ENCODE peak calls at places on chromosome 21, in six cellular contexts. F is lower leg skin, D is cardiac fibroblast, X is HCT116, C is tibial artery, Z is IMR-90. A is an unnamed sample.

GRCh38 chr21:24716306-24716918 is 890.9 kb downstream of the MRPL39 start:
- DNase-seq in F (no peak), C (no peak), Z (no peak), D (peak; percentile 3), X (no peak), A (no peak)

GRCh38 chr21:20971296-20971921 is 26.8 kb upstream of the NCAM2 start:
- DNase-seq in Z (peak; percentile 60), F (peak; percentile 18), X (no peak), C (no peak), D (peak; percentile 71), A (peak; percentile 40)

GRCh38 chr21:33751120-33751519 is 108.8 kb downstream of the ITSN1 start:
- DNase-seq in C (no peak), Z (peak; percentile 19), F (no peak), X (no peak), D (peak; percentile 63), A (peak; percentile 24)

GRCh38 chr21:27580276-27580675 is 613.4 kb upstream of the ADAMTS5 start:
- DNase-seq in C (no peak), D (peak; percentile 68), F (no peak), Z (peak; percentile 66), X (no peak), A (peak; percentile 67)

GRCh38 chr21:45562965-45563364 is 20.7 kb upstream of the SLC19A1 start:
- DNase-seq in F (no peak), D (no peak), X (no peak), C (no peak), Z (peak; percentile 25), A (peak; percentile 45)

GRCh38 chr21:14949603-14950002 is 115.2 kb downstream of the NRIP1 start:
- DNase-seq in D (no peak), F (no peak), Z (no peak), X (no peak), C (no peak), A (no peak)

GRCh38 chr21:26388731-26389231 is 184.3 kb downstream of the CYYR1 start:
- DNase-seq in F (no peak), D (peak; percentile 90), X (no peak), Z (peak; percentile 38), C (no peak), A (peak; percentile 66)

GRCh38 chr21:14815001-14815400 is 249.8 kb downstream of the NRIP1 start:
- DNase-seq in C (no peak), F (no peak), Z (no peak), D (no peak), X (no peak), A (no peak)

GRCh38 chr21:45059121-45059520 is 15.3 kb upstream of the ADARB1 start:
- DNase-seq in C (no peak), F (no peak), Z (no peak), D (no peak), X (no peak), A (no peak)

GRCh38 chr21:40793057-40793456 is 53.9 kb downstream of the DSCAM start:
- DNase-seq in F (no peak), D (no peak), X (no peak), Z (peak; percentile 10), C (no peak), A (peak; percentile 38)

GRCh38 chr21:45161039-45161945 is 86.9 kb downstream of the ADARB1 start:
- DNase-seq in F (no peak), C (no peak), X (no peak), D (no peak), Z (no peak), A (no peak)

GRCh38 chr21:44817914-44818635 is at the start of gene SUMO3:
- DNase-seq in Z (peak; percentile 76), D (peak; percentile 79), X (no peak), C (peak; percentile 73), F (peak; percentile 75), A (peak; percentile 60)

GRCh38 chr21:29372063-29372802 is 73.5 kb downstream of the BACH1 start:
- DNase-seq in Z (peak; percentile 84), F (peak; percentile 60), C (peak; percentile 45), X (peak; percentile 67), D (peak; percentile 91), A (peak; percentile 68)

GRCh38 chr21:43585924-43586411 is 73.3 kb downstream of the HSF2BP start:
- DNase-seq in F (peak; percentile 89), Z (peak; percentile 98), D (peak; percentile 100), X (peak; percentile 61), C (peak; percentile 86), A (peak; percentile 97)

GRCh38 chr21:19322360-19322759 is 918.8 kb upstream of the TMPRSS15 start:
- DNase-seq in C (no peak), F (no peak), Z (no peak), X (no peak), D (no peak), A (no peak)

GRCh38 chr21:16514316-16514715 is 784.5 kb downstream of the USP25 start:
- DNase-seq in F (no peak), Z (no peak), C (no peak), D (peak; percentile 56), X (no peak), A (no peak)

GRCh38 chr21:15616864-15617574 is 112.8 kb upstream of the USP25 start:
- DNase-seq in C (no peak), D (peak; percentile 68), F (no peak), X (no peak), Z (peak; percentile 3), A (no peak)

GRCh38 chr21:43884012-43884860 is 19.2 kb downstream of the AGPAT3 start:
- DNase-seq in F (no peak), C (no peak), X (peak; percentile 83), Z (no peak), D (no peak), A (no peak)

GRCh38 chr21:14864211-14865021 is 200.4 kb downstream of the NRIP1 start:
- DNase-seq in C (peak; percentile 54), Z (peak; percentile 86), D (peak; percentile 91), F (peak; percentile 68), X (no peak), A (peak; percentile 68)

GRCh38 chr21:33026878-33027400 is 1.2 kb downstream of the OLIG2 start:
- DNase-seq in F (no peak), Z (peak; percentile 12), C (no peak), X (no peak), D (peak; percentile 39), A (no peak)

GRCh38 chr21:32726742-32727477 is 903 bp downstream of the SYNJ1 start:
- DNase-seq in X (no peak), F (peak; percentile 16), Z (peak; percentile 18), C (peak; percentile 25), D (peak; percentile 43), A (no peak)

GRCh38 chr21:22890656-22891055 is 1892.4 kb downstream of the NCAM2 start:
- DNase-seq in F (no peak), D (no peak), X (no peak), C (no peak), Z (no peak), A (no peak)

GRCh38 chr21:45142469-45142868 is 68.1 kb downstream of the ADARB1 start:
- DNase-seq in X (no peak), C (no peak), D (peak; percentile 70), Z (peak; percentile 84), F (no peak), A (peak; percentile 39)

GRCh38 chr21:45320261-45320990 is 32.7 kb upstream of the POFUT2 start:
- DNase-seq in C (no peak), X (no peak), D (no peak), F (no peak), Z (no peak), A (no peak)

GRCh38 chr21:36932417-36932816 is 34.1 kb downstream of the HLCS start:
- DNase-seq in Z (no peak), D (no peak), F (no peak), X (no peak), C (no peak), A (no peak)

GRCh38 chr21:36926989-36927695 is 39.3 kb downstream of the HLCS start:
- DNase-seq in F (no peak), X (no peak), Z (peak; percentile 83), C (no peak), D (no peak), A (no peak)

GRCh38 chr21:36927718-36928117 is 38.8 kb downstream of the HLCS start:
- DNase-seq in Z (peak; percentile 97), D (peak; percentile 89), X (peak; percentile 56), C (peak; percentile 80), F (peak; percentile 69), A (peak; percentile 94)

GRCh38 chr21:36928960-36929359 is 37.5 kb downstream of the HLCS start:
- DNase-seq in X (no peak), Z (no peak), D (no peak), F (no peak), C (no peak), A (no peak)

DNA sequence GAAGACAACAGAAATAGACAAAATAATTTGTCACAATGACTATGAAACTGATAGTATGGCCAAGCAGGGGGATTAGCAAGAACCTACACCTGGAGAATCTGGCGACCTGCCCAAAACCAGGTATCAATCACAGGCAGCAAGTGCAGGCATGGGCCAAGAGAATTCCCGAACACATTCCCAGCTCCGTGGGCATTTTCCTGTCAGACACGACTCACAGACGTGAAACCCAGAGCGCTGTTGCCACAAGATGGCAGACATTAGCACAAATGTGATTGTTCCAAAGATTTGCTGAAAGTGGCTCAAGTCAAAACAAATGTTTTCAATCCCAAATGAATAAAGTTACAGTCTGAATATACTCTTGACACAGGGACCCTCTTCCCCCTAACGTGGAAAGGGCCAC is 36.8 kb downstream of the HLCS start:
- DNase-seq in F (no peak), D (no peak), Z (peak; percentile 49), X (no peak), C (no peak), A (no peak)
- TF ChIP-seq CTCF in F (no peak), D (no peak), Z (peak; percentile 35), X (peak; percentile 23), C (no peak), A (peak; percentile 35)

GRCh38 chr21:39712976-39713375 is 32.0 kb upstream of the IGSF5 start:
- DNase-seq in F (no peak), C (no peak), Z (no peak), D (no peak), X (no peak), A (no peak)
- TF ChIP-seq CTCF in F (no peak), C (no peak), Z (no peak), D (no peak), X (peak; percentile 21), A (peak; percentile 33)

DNA sequence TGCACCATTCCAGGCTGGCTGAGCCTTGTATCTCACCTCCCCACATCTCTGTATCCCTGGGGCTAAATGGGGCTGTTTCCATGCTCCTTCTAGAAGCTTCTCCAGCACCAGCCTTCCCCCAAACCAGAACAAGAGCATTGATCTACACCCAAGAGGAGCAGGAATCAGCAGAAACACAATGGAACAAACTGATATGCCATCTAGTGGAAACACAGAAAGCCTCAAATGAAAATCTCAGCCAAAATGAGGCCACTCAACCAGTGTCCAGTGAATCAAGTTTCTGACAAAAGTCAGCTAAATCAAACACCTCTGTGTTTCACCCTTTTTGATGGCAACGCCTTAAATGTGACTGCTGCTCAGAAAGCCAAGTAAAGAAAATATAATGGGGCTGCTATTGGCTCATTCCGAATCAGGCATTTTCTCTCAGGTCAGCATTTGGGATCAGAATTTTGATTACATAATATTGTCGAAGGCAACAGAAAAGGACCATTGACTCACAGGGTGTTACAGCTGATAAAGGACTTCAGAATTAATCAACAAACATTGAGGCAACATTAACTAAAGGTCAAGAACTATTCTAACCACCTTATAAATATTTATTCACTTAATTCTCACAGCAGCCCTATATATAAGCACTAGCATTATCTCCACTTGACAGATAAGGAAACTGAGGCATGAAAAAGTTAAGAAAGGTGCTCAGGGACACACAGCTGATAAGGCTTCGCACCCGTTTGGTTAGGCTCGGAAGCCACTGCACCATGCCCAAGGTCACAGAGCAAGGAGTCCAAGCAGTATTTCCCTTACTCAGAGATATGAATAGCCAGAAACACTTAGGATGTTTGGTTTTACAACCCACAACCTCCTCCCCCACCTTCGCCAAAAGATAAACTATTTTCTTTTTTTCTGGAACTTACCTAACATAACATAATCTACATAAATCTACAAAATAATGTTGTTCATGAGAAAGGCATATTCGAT is 85.8 kb upstream of the KCNJ15 start:
- DNase-seq in X (no peak), D (peak; percentile 44), Z (peak; percentile 29), C (no peak), F (no peak), A (peak; percentile 27)
- TF ChIP-seq CTCF in X (no peak), D (peak; percentile 26), Z (peak; percentile 11), C (no peak), F (no peak), A (peak; percentile 37)

GRCh38 chr21:31514598-31514997 is 144.9 kb upstream of the SOD1 start:
- DNase-seq in F (no peak), Z (no peak), X (no peak), C (no peak), D (no peak), A (no peak)
- TF ChIP-seq CTCF in F (no peak), Z (no peak), X (peak; percentile 28), C (no peak), D (no peak), A (no peak)